ENCODE peak calls at places on chromosomes 4 and X, in seven cellular contexts. O is aorta, S is heart right ventricle, P is right lobe of liver, F is GM23338, E is pancreas, K is MM.1S. Z is an unnamed sample. For H3K36me3, the result is how much of the 10 kb centered on the place peaks cover.

GRCh38 chr4:126938023-126938422 is 694.7 kb upstream of the INTU start:
- DNase-seq in K (no peak), F (no peak), O (no peak), E (no peak), S (no peak), P (no peak), Z (no peak)

GRCh38 chr4:110610940-110611785 is 11.7 kb downstream of the PITX2 start:
- DNase-seq in P (no peak), F (peak), E (no peak), K (no peak), O (peak), S (no peak), Z (no peak)

GRCh38 chr4:73676881-73677323 is 56.7 kb upstream of the RASSF6 start:
- DNase-seq in S (no peak), F (no peak), O (no peak), E (no peak), P (no peak), K (no peak), Z (no peak)

GRCh38 chr4:16897351-16897750 is 1.1 kb downstream of the LDB2 start:
- DNase-seq in F (peak), O (no peak), K (no peak), E (no peak), S (no peak), P (no peak), Z (no peak)

GRCh38 chr4:69167300-69167699 is 47.2 kb downstream of the UGT2B11 start:
- DNase-seq in P (no peak), O (no peak), K (no peak), E (no peak), S (no peak), F (no peak), Z (no peak)

GRCh38 chr4:4673070-4673469 is 131.2 kb upstream of the STX18 start:
- DNase-seq in O (no peak), K (no peak), P (no peak), S (no peak), E (no peak), F (peak), Z (no peak)

GRCh38 chrX:100662791-100663190 is 18.8 kb downstream of the SRPX2 start:
- DNase-seq in S (no peak), K (no peak), P (no peak), E (no peak), O (no peak), F (no peak), Z (no peak)

GRCh38 chr4:159386620-159387019 is 283.7 kb downstream of the RAPGEF2 start:
- DNase-seq in P (no peak), E (no peak), F (no peak), S (no peak), O (no peak), K (no peak), Z (no peak)

DNA sequence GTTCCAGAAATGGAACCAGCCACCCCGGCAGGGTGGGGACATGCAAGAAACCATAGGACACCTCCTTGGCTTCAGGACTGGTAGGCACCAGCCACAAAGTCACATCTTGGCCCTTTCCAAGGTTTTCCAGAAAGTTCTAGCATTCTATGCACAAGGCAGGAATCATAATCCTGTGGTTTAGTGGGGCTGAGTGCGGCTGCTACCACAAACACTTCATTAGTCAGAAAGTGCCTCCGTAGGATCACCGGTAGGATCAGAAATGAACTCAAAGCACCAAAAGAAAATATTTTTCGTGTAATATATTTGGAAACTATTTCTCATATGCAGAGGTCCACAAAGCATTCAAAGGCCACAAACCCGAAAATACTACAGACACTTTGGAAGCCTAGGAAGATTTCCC is 191.7 kb downstream of the PTTG2 start:
- DNase-seq in F (no peak), K (no peak), E (no peak), S (no peak), O (no peak), P (no peak), Z (no peak)
- H3K27ac ChIP-seq in F (no peak), K (no peak), E (no peak), S (no peak), O (no peak), P (no peak), Z (no peak)

GRCh38 chrX:363621-364375 is 22.9 kb downstream of the PPP2R3B start:
- DNase-seq in F (no peak), E (no peak), P (no peak), K (no peak), O (peak), S (no peak), Z (no peak)
- H3K36me3 ChIP-seq in F (under half), E (under half), P (under half), K (under half), O (under half), S (under half), Z (under half)

GRCh38 chr4:24279911-24280375 is 304.4 kb downstream of the DHX15 start:
- DNase-seq in F (no peak), K (no peak), S (no peak), O (no peak), E (no peak), P (peak), Z (no peak)
- H3K4me3 ChIP-seq in F (no peak), K (no peak), S (peak), O (no peak), E (no peak), P (no peak), Z (peak)

DNA sequence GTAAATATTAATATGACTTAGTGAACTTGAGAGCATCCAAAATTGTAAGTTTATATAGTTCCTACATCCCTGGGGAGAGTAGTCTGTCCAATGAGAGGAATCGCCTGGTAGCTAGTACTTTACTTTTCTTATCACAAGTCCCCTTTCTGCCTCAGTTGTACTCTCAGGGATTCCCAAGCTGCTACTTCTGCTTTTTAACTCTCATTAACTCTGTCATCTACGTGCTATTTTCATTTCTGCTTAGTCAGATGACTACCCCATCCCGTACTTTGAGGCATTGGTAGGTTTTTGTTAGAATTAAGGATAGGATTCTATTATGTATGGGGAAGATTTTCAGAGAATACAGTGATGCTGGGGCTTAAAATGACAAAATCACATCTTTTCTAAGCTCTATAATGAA is 24.7 kb downstream of the RBPJ start:
- DNase-seq in P (no peak), F (no peak), E (no peak), S (no peak), O (no peak), K (no peak), Z (no peak)
- H3K27ac ChIP-seq in P (no peak), F (peak), E (no peak), S (no peak), O (no peak), K (no peak), Z (peak)

GRCh38 chr4:5805270-5805669 is 87.6 kb downstream of the CRMP1 start:
- DNase-seq in S (no peak), P (no peak), F (no peak), K (no peak), O (no peak), E (no peak), Z (no peak)
- H3K36me3 ChIP-seq in S (under half), P (under half), F (under half), K (under half), O (under half), E (under half), Z (half or more)